ENCODE peak calls at places on chromosome 16, in five cellular contexts. O is epithelial cell of esophagus; Y is stimulated activated CD4-positive, alpha-beta T cell treated with anti-CD3 and anti-CD28 coated beads, Interleukin-1b, Interleukin-23, amount 100 ng/mL, for 48 hours; E is retinal pigment epithelial cell; Q is NCI-H524. V is an unnamed sample.

GRCh38 chr16:14375132-14375491 is 254.9 kb downstream of the PARN start:
- DNase-seq in O (no peak), Y (no peak), E (no peak), Q (no peak), V (no peak)

GRCh38 chr16:2244926-2245795 is 6.2 kb downstream of the ECI1 start:
- DNase-seq in O (peak), Y (no peak), E (no peak), Q (no peak), V (no peak)

GRCh38 chr16:75052481-75053211 is 53.8 kb downstream of the ZNRF1 start:
- DNase-seq in O (no peak), Y (no peak), E (no peak), Q (no peak), V (no peak)

GRCh38 chr16:90015586-90016338 is 3.5 kb downstream of the DBNDD1 start:
- DNase-seq in O (no peak), Y (no peak), E (no peak), Q (no peak), V (no peak)

GRCh38 chr16:24526701-24527470 is 12.5 kb upstream of the RBBP6 start:
- DNase-seq in O (peak), Y (no peak), E (no peak), Q (no peak), V (no peak)

GRCh38 chr16:21121150-21121549 is 29.5 kb downstream of the DNAH3 start:
- DNase-seq in O (no peak), Y (no peak), E (no peak), Q (no peak), V (no peak)

GRCh38 chr16:1746693-1747195 is 24.6 kb downstream of the NME3 start:
- DNase-seq in O (no peak), Y (no peak), E (no peak), Q (no peak), V (no peak)

GRCh38 chr16:55499951-55500350 is 8.9 kb upstream of the LPCAT2 start:
- DNase-seq in O (peak), Y (peak), E (peak), Q (no peak), V (peak)

GRCh38 chr16:84103678-84104077 is 13.1 kb downstream of the MBTPS1 start:
- DNase-seq in O (peak), Y (no peak), E (no peak), Q (no peak), V (no peak)

GRCh38 chr16:46650224-46650623 is 29.0 kb upstream of the SHCBP1 start:
- DNase-seq in O (no peak), Y (no peak), E (no peak), Q (no peak), V (no peak)

GRCh38 chr16:77711775-77712174 is 10.5 kb upstream of the NUDT7 start:
- DNase-seq in O (no peak), Y (no peak), E (peak), Q (no peak), V (no peak)

GRCh38 chr16:30875881-30876791 is 17.7 kb downstream of the BCL7C start:
- DNase-seq in O (peak), Y (peak), E (no peak), Q (no peak), V (no peak)

GRCh38 chr16:10745856-10746255 is 2.2 kb downstream of the NUBP1 start:
- DNase-seq in O (no peak), Y (no peak), E (no peak), Q (no peak), V (no peak)

GRCh38 chr16:80015566-80015965 is 415.0 kb upstream of the MAF start:
- DNase-seq in O (peak), Y (no peak), E (no peak), Q (no peak), V (no peak)

GRCh38 chr16:2898831-2899563 is 12.7 kb upstream of the FLYWCH1 start:
- DNase-seq in O (no peak), Y (no peak), E (no peak), Q (no peak), V (no peak)

GRCh38 chr16:87731607-87732006 is 34.2 kb downstream of the KLHDC4 start:
- DNase-seq in O (no peak), Y (no peak), E (no peak), Q (no peak), V (no peak)